ENCODE peak calls at places on chromosomes 12 and 14, in six cellular contexts. K is AG04450; V is stimulated activated CD8-positive, alpha-beta memory T cell treated with anti-CD3 and anti-CD28 coated beads, Interleukin-7, amount 100 ng/mL, for 4 hours; G is uterus; O is stimulated activated CD4-positive, alpha-beta T cell treated with anti-CD3 and anti-CD28 coated beads, Interleukin-4, amount 100 ng/mL, for 48 hours; D is CD4-positive, alpha-beta memory T cell. Q is an unnamed sample.

GRCh38 chr12:105226219-105226618 is 9.8 kb downstream of the APPL2 start:
- DNase-seq in K (peak), V (no peak), G (peak), O (no peak), D (no peak), Q (no peak)

GRCh38 chr12:44331269-44331668 is 495.4 kb downstream of the TMEM117 start:
- DNase-seq in K (no peak), V (no peak), G (no peak), O (no peak), D (no peak), Q (no peak)

GRCh38 chr12:29389295-29389919 is 8.4 kb upstream of the ERGIC2 start:
- DNase-seq in K (no peak), V (no peak), G (no peak), O (no peak), D (no peak), Q (no peak)

GRCh38 chr14:98782062-98782461 is 489.9 kb downstream of the BCL11B start:
- DNase-seq in K (no peak), V (no peak), G (no peak), O (no peak), D (no peak), Q (no peak)

GRCh38 chr12:56160160-56160763 is 2.1 kb downstream of the MYL6 start:
- DNase-seq in K (no peak), V (peak), G (no peak), O (peak), D (peak), Q (no peak)

GRCh38 chr14:56181666-56182065 is 63.5 kb downstream of the PELI2 start:
- DNase-seq in K (no peak), V (no peak), G (no peak), O (no peak), D (no peak), Q (no peak)

GRCh38 chr14:32703246-32703645 is 235.4 kb upstream of the NPAS3 start:
- DNase-seq in K (no peak), V (no peak), G (no peak), O (no peak), D (no peak), Q (no peak)

GRCh38 chr12:125167658-125168057 is 102.4 kb downstream of the AACS start:
- DNase-seq in K (no peak), V (no peak), G (no peak), O (no peak), D (no peak), Q (no peak)

GRCh38 chr12:127115468-127116035 is 1151.4 kb upstream of the TMEM132C start:
- DNase-seq in K (no peak), V (no peak), G (no peak), O (no peak), D (no peak), Q (no peak)

GRCh38 chr12:102816816-102817434 is 100.1 kb downstream of the PAH start:
- DNase-seq in K (no peak), V (no peak), G (no peak), O (no peak), D (no peak), Q (no peak)

GRCh38 chr12:75766263-75767160 is 255.1 kb upstream of the KRR1 start:
- DNase-seq in K (no peak), V (no peak), G (no peak), O (no peak), D (no peak), Q (no peak)

GRCh38 chr12:4284306-4284705 is 10.7 kb downstream of the CCND2 start:
- DNase-seq in K (no peak), V (no peak), G (no peak), O (no peak), D (no peak), Q (no peak)

GRCh38 chr12:113589437-113589836 is 117.8 kb upstream of the LHX5 start:
- DNase-seq in K (no peak), V (no peak), G (no peak), O (no peak), D (no peak), Q (no peak)

GRCh38 chr12:264269-264668 is 1.6 kb upstream of the SLC6A13 start:
- DNase-seq in K (no peak), V (no peak), G (no peak), O (no peak), D (no peak), Q (no peak)

GRCh38 chr12:91040356-91040755 is 17.5 kb downstream of the KERA start:
- DNase-seq in K (no peak), V (no peak), G (no peak), O (no peak), D (no peak), Q (no peak)

GRCh38 chr14:46985529-46986137 is 334.1 kb upstream of the RPL10L start:
- DNase-seq in K (no peak), V (no peak), G (no peak), O (no peak), D (no peak), Q (no peak)

GRCh38 chr12:131913666-131914065 is 15.4 kb upstream of the PUS1 start:
- DNase-seq in K (no peak), V (no peak), G (no peak), O (no peak), D (no peak), Q (no peak)

Q was measured in SIG-M5.